ENCODE peak calls at places on chromosomes 12 and 14, in ten cellular contexts. One of them, this sample, is unnamed. For H3K4me1, the result is how much of the 10 kb centered on the place peaks cover.

GRCh38 chr12:24500466-24501232 is 448.3 kb downstream of the BCAT1 start:
- DNase-seq in lung: no peak
- DNase-seq in A549: no peak
- DNase-seq in tibial artery: no peak
- DNase-seq in body of pancreas: no peak
- DNase-seq in PC-9: no peak
- DNase-seq in adrenal gland: no peak
- DNase-seq in IMR-90: peak
- DNase-seq in HepG2: no peak
- DNase-seq in transverse colon: no peak
- DNase-seq in this sample: no peak

GRCh38 chr14:99133563-99134332 is 138.2 kb downstream of the BCL11B start:
- DNase-seq in body of pancreas: no peak
- DNase-seq in transverse colon: no peak
- DNase-seq in HepG2: no peak
- DNase-seq in A549: no peak
- DNase-seq in IMR-90: no peak
- DNase-seq in PC-9: no peak
- DNase-seq in adrenal gland: peak
- DNase-seq in lung: peak
- DNase-seq in tibial artery: peak
- DNase-seq in this sample: no peak

GRCh38 chr12:3988519-3989217 is 115.5 kb upstream of the PARP11 start:
- DNase-seq in HepG2: no peak
- DNase-seq in A549: no peak
- DNase-seq in body of pancreas: no peak
- DNase-seq in transverse colon: no peak
- DNase-seq in IMR-90: no peak
- DNase-seq in adrenal gland: no peak
- DNase-seq in PC-9: no peak
- DNase-seq in lung: no peak
- DNase-seq in tibial artery: no peak
- DNase-seq in this sample: no peak

GRCh38 chr14:34826661-34827060 is 48.5 kb downstream of the BAZ1A start:
- DNase-seq in body of pancreas: no peak
- DNase-seq in IMR-90: peak
- DNase-seq in tibial artery: no peak
- DNase-seq in A549: no peak
- DNase-seq in HepG2: no peak
- DNase-seq in lung: no peak
- DNase-seq in transverse colon: no peak
- DNase-seq in PC-9: no peak
- DNase-seq in adrenal gland: no peak
- DNase-seq in this sample: no peak

GRCh38 chr12:123469978-123470377 is 12.0 kb downstream of the SNRNP35 start:
- DNase-seq in body of pancreas: no peak
- DNase-seq in transverse colon: no peak
- DNase-seq in lung: no peak
- DNase-seq in A549: no peak
- DNase-seq in HepG2: no peak
- DNase-seq in PC-9: no peak
- DNase-seq in adrenal gland: no peak
- DNase-seq in IMR-90: no peak
- DNase-seq in tibial artery: no peak
- DNase-seq in this sample: no peak

GRCh38 chr12:110135012-110135411 is 10.9 kb downstream of the IFT81 start:
- DNase-seq in HepG2: no peak
- DNase-seq in body of pancreas: no peak
- DNase-seq in adrenal gland: no peak
- DNase-seq in A549: no peak
- DNase-seq in PC-9: no peak
- DNase-seq in IMR-90: peak
- DNase-seq in tibial artery: no peak
- DNase-seq in lung: no peak
- DNase-seq in transverse colon: no peak
- DNase-seq in this sample: no peak

GRCh38 chr14:44833376-44833775 is 128.4 kb downstream of the KLHL28 start:
- DNase-seq in tibial artery: no peak
- DNase-seq in adrenal gland: no peak
- DNase-seq in body of pancreas: no peak
- DNase-seq in PC-9: no peak
- DNase-seq in IMR-90: peak
- DNase-seq in lung: no peak
- DNase-seq in A549: peak
- DNase-seq in transverse colon: no peak
- DNase-seq in HepG2: no peak
- DNase-seq in this sample: no peak

GRCh38 chr12:88893801-88894200 is 313.5 kb upstream of the KITLG start:
- DNase-seq in lung: no peak
- DNase-seq in tibial artery: no peak
- DNase-seq in HepG2: no peak
- DNase-seq in transverse colon: no peak
- DNase-seq in A549: no peak
- DNase-seq in PC-9: no peak
- DNase-seq in adrenal gland: no peak
- DNase-seq in IMR-90: peak
- DNase-seq in body of pancreas: no peak
- DNase-seq in this sample: no peak

GRCh38 chr12:107610030-107610859 is 75.4 kb upstream of the PWP1 start:
- DNase-seq in HepG2: peak
- DNase-seq in body of pancreas: no peak
- DNase-seq in adrenal gland: peak
- DNase-seq in lung: no peak
- DNase-seq in PC-9: no peak
- DNase-seq in transverse colon: no peak
- DNase-seq in IMR-90: peak
- DNase-seq in A549: peak
- DNase-seq in tibial artery: no peak
- DNase-seq in this sample: peak

GRCh38 chr12:32512910-32513309 is 113.6 kb downstream of the FGD4 start:
- DNase-seq in lung: no peak
- DNase-seq in transverse colon: peak
- DNase-seq in HepG2: no peak
- DNase-seq in IMR-90: no peak
- DNase-seq in body of pancreas: no peak
- DNase-seq in PC-9: no peak
- DNase-seq in A549: no peak
- DNase-seq in tibial artery: no peak
- DNase-seq in adrenal gland: no peak
- DNase-seq in this sample: no peak

GRCh38 chr14:103267226-103267625 is 66.8 kb upstream of the EIF5 start:
- DNase-seq in adrenal gland: peak
- DNase-seq in A549: no peak
- DNase-seq in transverse colon: no peak
- DNase-seq in tibial artery: no peak
- DNase-seq in lung: no peak
- DNase-seq in PC-9: no peak
- DNase-seq in HepG2: no peak
- DNase-seq in body of pancreas: no peak
- DNase-seq in IMR-90: no peak
- DNase-seq in this sample: no peak

GRCh38 chr12:83826112-83826511 is 1086.5 kb downstream of the SLC6A15 start:
- DNase-seq in IMR-90: peak
- DNase-seq in HepG2: no peak
- DNase-seq in transverse colon: no peak
- DNase-seq in adrenal gland: peak
- DNase-seq in body of pancreas: peak
- DNase-seq in A549: no peak
- DNase-seq in PC-9: no peak
- DNase-seq in lung: no peak
- DNase-seq in tibial artery: no peak
- DNase-seq in this sample: peak

GRCh38 chr14:89669209-89669608 is 252.2 kb upstream of the FOXN3 start:
- DNase-seq in body of pancreas: no peak
- DNase-seq in A549: no peak
- DNase-seq in PC-9: no peak
- DNase-seq in HepG2: no peak
- DNase-seq in transverse colon: peak
- DNase-seq in adrenal gland: peak
- DNase-seq in IMR-90: no peak
- DNase-seq in tibial artery: peak
- DNase-seq in lung: no peak
- DNase-seq in this sample: no peak

GRCh38 chr12:123971770-123972447 is 722 bp downstream of the CCDC92 start:
- DNase-seq in tibial artery: peak
- DNase-seq in IMR-90: peak
- DNase-seq in HepG2: peak
- DNase-seq in transverse colon: peak
- DNase-seq in PC-9: no peak
- DNase-seq in A549: peak
- DNase-seq in body of pancreas: peak
- DNase-seq in adrenal gland: peak
- DNase-seq in lung: peak
- DNase-seq in this sample: peak

GRCh38 chr12:122064780-122065588 is 13.6 kb upstream of the MLXIP start:
- DNase-seq in body of pancreas: peak
- DNase-seq in A549: no peak
- DNase-seq in lung: no peak
- DNase-seq in transverse colon: no peak
- DNase-seq in HepG2: peak
- DNase-seq in IMR-90: peak
- DNase-seq in PC-9: peak
- DNase-seq in tibial artery: no peak
- DNase-seq in adrenal gland: peak
- DNase-seq in this sample: peak

GRCh38 chr12:49702009-49702408 is 5.2 kb downstream of the FMNL3 start:
- DNase-seq in transverse colon: no peak
- DNase-seq in PC-9: no peak
- DNase-seq in body of pancreas: no peak
- DNase-seq in adrenal gland: no peak
- DNase-seq in IMR-90: no peak
- DNase-seq in A549: no peak
- DNase-seq in tibial artery: no peak
- DNase-seq in lung: no peak
- DNase-seq in HepG2: no peak
- DNase-seq in this sample: no peak

GRCh38 chr14:101196795-101197590 is 293.5 kb upstream of the RTL1 start:
- DNase-seq in body of pancreas: peak
- DNase-seq in A549: no peak
- DNase-seq in lung: no peak
- DNase-seq in tibial artery: peak
- DNase-seq in transverse colon: no peak
- DNase-seq in IMR-90: no peak
- DNase-seq in adrenal gland: peak
- DNase-seq in PC-9: no peak
- DNase-seq in HepG2: no peak
- DNase-seq in this sample: peak
- H3K4me1 ChIP-seq in body of pancreas: under half
- H3K4me1 ChIP-seq in A549: under half
- H3K4me1 ChIP-seq in lung: under half
- H3K4me1 ChIP-seq in tibial artery: under half
- H3K4me1 ChIP-seq in transverse colon: under half
- H3K4me1 ChIP-seq in IMR-90: under half
- H3K4me1 ChIP-seq in adrenal gland: under half
- H3K4me1 ChIP-seq in PC-9: under half
- H3K4me1 ChIP-seq in HepG2: under half
- H3K4me1 ChIP-seq in this sample: under half

GRCh38 chr14:97762386-97762785 is 965.2 kb downstream of the VRK1 start:
- DNase-seq in body of pancreas: no peak
- DNase-seq in IMR-90: no peak
- DNase-seq in lung: no peak
- DNase-seq in HepG2: no peak
- DNase-seq in PC-9: no peak
- DNase-seq in A549: no peak
- DNase-seq in adrenal gland: no peak
- DNase-seq in transverse colon: no peak
- DNase-seq in tibial artery: no peak
- DNase-seq in this sample: no peak
- H3K4me3 ChIP-seq in body of pancreas: no peak
- H3K4me3 ChIP-seq in IMR-90: no peak
- H3K4me3 ChIP-seq in lung: no peak
- H3K4me3 ChIP-seq in HepG2: no peak
- H3K4me3 ChIP-seq in PC-9: no peak
- H3K4me3 ChIP-seq in A549: no peak
- H3K4me3 ChIP-seq in adrenal gland: no peak
- H3K4me3 ChIP-seq in transverse colon: no peak
- H3K4me3 ChIP-seq in tibial artery: no peak
- H3K4me3 ChIP-seq in this sample: no peak

DNA sequence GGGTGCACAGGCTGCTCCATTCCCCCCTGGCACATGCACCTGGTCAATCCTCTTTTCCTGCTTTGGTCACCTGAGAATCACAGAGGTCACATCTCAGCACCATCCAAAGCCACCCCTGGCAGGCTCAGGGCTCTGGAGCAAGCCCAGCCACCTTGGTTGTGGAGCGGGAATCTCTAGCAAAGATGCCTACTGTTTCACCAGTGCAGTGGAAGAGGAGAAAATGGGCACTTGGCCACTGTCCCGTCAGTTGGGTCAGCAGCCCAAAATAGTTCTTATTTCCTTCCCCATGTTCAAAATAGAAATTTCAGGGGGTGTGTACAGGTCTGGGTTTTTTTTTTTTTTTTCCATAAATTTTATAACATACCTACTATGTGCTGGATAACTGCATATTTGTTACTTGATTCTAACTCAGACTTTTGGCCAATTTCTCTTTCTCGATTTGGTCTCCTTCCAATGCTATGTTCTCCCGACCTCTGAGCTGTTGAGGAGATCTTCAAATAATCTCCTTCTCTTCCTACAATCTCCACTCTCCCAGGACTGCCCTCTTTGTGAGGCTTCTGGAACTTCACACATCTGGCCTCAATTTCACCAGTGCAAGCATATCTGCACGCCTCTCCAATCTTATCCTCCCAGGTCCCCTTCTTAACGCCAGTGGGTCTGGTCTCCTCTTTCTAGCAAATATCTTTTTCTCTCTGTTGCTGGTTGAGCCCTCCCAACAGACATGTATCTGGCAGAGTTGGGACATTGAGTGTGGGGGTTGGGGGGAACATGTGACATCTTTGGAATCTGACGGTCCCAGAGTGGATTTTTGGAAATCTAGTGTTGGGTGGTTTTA is 18.1 kb downstream of the RTL1 start:
- DNase-seq in lung: no peak
- DNase-seq in PC-9: no peak
- DNase-seq in body of pancreas: no peak
- DNase-seq in A549: no peak
- DNase-seq in tibial artery: no peak
- DNase-seq in adrenal gland: no peak
- DNase-seq in HepG2: no peak
- DNase-seq in transverse colon: no peak
- DNase-seq in IMR-90: no peak
- DNase-seq in this sample: peak
- TF ChIP-seq CTCF in lung: no peak
- TF ChIP-seq CTCF in PC-9: no peak
- TF ChIP-seq CTCF in body of pancreas: no peak
- TF ChIP-seq CTCF in A549: no peak
- TF ChIP-seq CTCF in tibial artery: no peak
- TF ChIP-seq CTCF in adrenal gland: no peak
- TF ChIP-seq CTCF in HepG2: no peak
- TF ChIP-seq CTCF in transverse colon: no peak
- TF ChIP-seq CTCF in IMR-90: no peak
- TF ChIP-seq CTCF in this sample: peak

GRCh38 chr14:22553445-22553844 is 35.6 kb downstream of the DAD1 start:
- DNase-seq in transverse colon: no peak
- DNase-seq in adrenal gland: no peak
- DNase-seq in PC-9: no peak
- DNase-seq in IMR-90: no peak
- DNase-seq in tibial artery: no peak
- DNase-seq in lung: no peak
- DNase-seq in A549: no peak
- DNase-seq in body of pancreas: no peak
- DNase-seq in HepG2: no peak
- DNase-seq in this sample: no peak
- H3K4me1 ChIP-seq in transverse colon: under half
- H3K4me1 ChIP-seq in adrenal gland: under half
- H3K4me1 ChIP-seq in PC-9: under half
- H3K4me1 ChIP-seq in IMR-90: under half
- H3K4me1 ChIP-seq in tibial artery: under half
- H3K4me1 ChIP-seq in lung: under half
- H3K4me1 ChIP-seq in A549: under half
- H3K4me1 ChIP-seq in body of pancreas: under half
- H3K4me1 ChIP-seq in HepG2: under half
- H3K4me1 ChIP-seq in this sample: under half